ENCODE peak calls at places on chromosomes 12 and 14, in eight cellular contexts. I is WTC11, E is progenitor cell of endocrine pancreas, B is fibroblast of lung, Q is endodermal cell, U is heart right ventricle, T is RWPE1, O is HFFc6. R is an unnamed sample.
A peak's percentile ranks its signal among the peaks of the same experiment; 100 is the strongest.

GRCh38 chr12:112855375-112855774 is 51.4 kb upstream of the OAS1 start:
- DNase-seq in T (peak; percentile 29), E (no peak), O (no peak), U (no peak), B (no peak), I (peak; percentile 40), Q (peak; percentile 84), R (no peak)

GRCh38 chr12:7439579-7440505 is 4.1 kb downstream of the CD163L1 start:
- DNase-seq in Q (peak; percentile 96), I (peak; percentile 84), O (no peak), U (peak; percentile 37), T (peak; percentile 18), B (peak; percentile 56), E (peak; percentile 83), R (no peak)

GRCh38 chr12:80045594-80045993 is 53.7 kb upstream of the OTOGL start:
- DNase-seq in E (no peak), T (peak; percentile 69), U (no peak), Q (no peak), B (peak; percentile 87), I (no peak), O (peak; percentile 79), R (no peak)

GRCh38 chr12:8566525-8566924 is 25.8 kb upstream of the CLEC4E start:
- DNase-seq in U (no peak), I (no peak), B (no peak), T (no peak), E (no peak), Q (no peak), O (no peak), R (no peak)

GRCh38 chr12:50282581-50283229 is 615 bp downstream of the LIMA1 start:
- DNase-seq in E (no peak), B (peak; percentile 78), I (no peak), Q (no peak), O (peak; percentile 38), U (no peak), T (peak; percentile 62), R (no peak)

GRCh38 chr12:72271401-72271740 is 799 bp upstream of the TRHDE start:
- DNase-seq in I (peak; percentile 63), O (peak; percentile 45), U (no peak), B (peak; percentile 72), Q (no peak), T (no peak), E (peak; percentile 33), R (peak; percentile 55)

GRCh38 chr14:72894623-72895378 is 900 bp upstream of the DPF3 start:
- DNase-seq in T (peak; percentile 8), U (peak; percentile 21), I (peak; percentile 54), E (no peak), O (no peak), Q (peak; percentile 83), B (no peak), R (no peak)

GRCh38 chr12:50104614-50105366 is 982 bp downstream of the GPD1 start:
- DNase-seq in U (no peak), I (no peak), B (no peak), E (no peak), O (no peak), Q (no peak), T (no peak), R (peak; percentile 77)

GRCh38 chr12:31790759-31791158 is 61.9 kb upstream of the AMN1 start:
- DNase-seq in E (no peak), I (no peak), B (no peak), T (no peak), Q (no peak), U (no peak), O (no peak), R (no peak)

GRCh38 chr14:83764656-83765055 is 1765.3 kb upstream of the FLRT2 start:
- DNase-seq in B (no peak), O (peak; percentile 17), I (no peak), E (no peak), U (no peak), Q (no peak), T (no peak), R (no peak)

GRCh38 chr14:102490456-102490855 is 19.1 kb downstream of the ANKRD9 start:
- DNase-seq in Q (no peak), I (no peak), E (no peak), U (no peak), B (no peak), O (no peak), T (no peak), R (peak; percentile 81)

GRCh38 chr12:43208627-43209026 is 343.4 kb downstream of the ADAMTS20 start:
- DNase-seq in Q (no peak), T (no peak), U (no peak), I (no peak), O (no peak), E (no peak), B (no peak), R (no peak)

GRCh38 chr14:47919334-47919846 is 244.0 kb upstream of the MDGA2 start:
- DNase-seq in B (no peak), Q (peak; percentile 35), U (no peak), I (no peak), E (no peak), O (no peak), T (no peak), R (no peak)

GRCh38 chr14:77579065-77579464 is 37.4 kb downstream of the SPTLC2 start:
- DNase-seq in U (no peak), B (no peak), E (no peak), O (peak; percentile 38), Q (no peak), T (no peak), I (no peak), R (no peak)

GRCh38 chr14:102275866-102276265 is 29.1 kb downstream of the MOK start:
- DNase-seq in I (no peak), Q (no peak), E (no peak), O (no peak), T (no peak), B (no peak), U (no peak), R (no peak)

GRCh38 chr12:15982471-15982870 is 71.3 kb downstream of the DERA start:
- DNase-seq in E (no peak), B (peak; percentile 76), I (no peak), Q (no peak), O (peak; percentile 63), T (peak; percentile 25), U (no peak), R (no peak)
- TF ChIP-seq CTCF in E (peak; percentile 50), B (peak; percentile 75), I (no peak), Q (peak; percentile 78), O (peak; percentile 73), T (peak; percentile 14), U (peak; percentile 56), R (peak; percentile 83)

GRCh38 chr14:60786905-60787304 is 52.3 kb downstream of the MNAT1 start:
- DNase-seq in U (no peak), B (no peak), I (no peak), T (no peak), Q (no peak), O (no peak), E (no peak), R (no peak)

GRCh38 chr14:60789656-60790055 is 55.1 kb downstream of the MNAT1 start:
- DNase-seq in O (no peak), U (no peak), T (no peak), I (no peak), Q (no peak), E (no peak), B (no peak), R (no peak)

GRCh38 chr14:60796434-60796833 is 61.9 kb downstream of the MNAT1 start:
- DNase-seq in Q (no peak), B (no peak), U (no peak), T (no peak), I (no peak), O (no peak), E (no peak), R (no peak)

GRCh38 chr14:60790850-60791249 is 56.3 kb downstream of the MNAT1 start:
- DNase-seq in T (no peak), B (no peak), E (no peak), Q (no peak), O (no peak), U (no peak), I (no peak), R (no peak)
- TF ChIP-seq CTCF in T (no peak), B (no peak), E (no peak), Q (no peak), O (no peak), U (no peak), I (no peak), R (no peak)

GRCh38 chr14:39704581-39704980 is 272.3 kb upstream of the FBXO33 start:
- DNase-seq in T (no peak), I (no peak), U (no peak), E (no peak), Q (no peak), O (no peak), B (no peak), R (no peak)
- TF ChIP-seq CTCF in T (no peak), I (no peak), U (no peak), E (no peak), Q (peak; percentile 24), O (no peak), B (no peak), R (no peak)

DNA sequence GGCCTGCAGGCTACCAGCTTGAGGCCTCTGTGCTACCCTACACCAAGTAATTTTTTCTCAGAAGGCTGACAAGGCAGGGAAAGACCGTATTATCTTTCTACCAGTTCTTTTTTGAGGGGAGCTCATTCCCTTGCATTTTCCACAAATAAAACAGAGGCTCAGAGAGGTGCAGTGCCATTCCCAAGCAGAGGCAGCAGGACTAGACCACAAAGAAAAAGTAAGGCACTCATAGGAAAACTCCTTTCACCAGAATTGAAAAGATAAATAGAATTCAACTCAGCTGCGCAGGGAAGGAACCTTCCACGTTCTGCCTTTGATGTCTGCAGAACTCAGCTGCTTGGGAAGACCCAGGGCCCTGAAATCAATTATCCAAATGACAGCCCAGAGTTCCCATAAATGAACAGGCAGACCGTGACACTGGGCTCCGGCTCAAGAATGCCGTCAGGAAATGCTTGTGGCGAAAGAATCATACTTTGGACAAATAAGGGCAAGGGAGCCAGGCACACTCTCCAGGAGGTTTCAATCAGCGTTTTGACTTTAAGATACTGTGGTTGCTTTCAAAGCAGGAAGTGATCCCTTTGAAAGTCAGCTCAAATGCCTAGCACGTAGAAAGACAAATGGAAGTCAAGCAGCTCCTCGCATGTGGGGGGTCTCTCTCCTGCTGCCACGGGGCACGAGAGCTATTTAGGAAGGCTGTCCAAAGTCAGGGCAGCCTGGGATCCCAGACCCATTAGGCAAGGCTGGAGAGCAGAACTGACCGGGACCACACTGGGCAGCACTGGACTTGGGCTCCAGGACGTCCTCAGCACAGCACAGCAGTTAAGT is 14.0 kb downstream of the KCTD10 start:
- DNase-seq in T (peak; percentile 85), Q (peak; percentile 81), O (peak; percentile 93), B (peak; percentile 98), E (no peak), I (peak; percentile 31), U (peak; percentile 71), R (no peak)
- TF ChIP-seq CTCF in T (no peak), Q (no peak), O (no peak), B (no peak), E (no peak), I (no peak), U (no peak), R (peak; percentile 27)

R was measured in chondrocyte.